ENCODE peak calls at places on chromosomes 16 and 17, in ten cellular contexts. J is cardiac muscle cell, K is heart left ventricle, T is uterus, R is neural progenitor cell, Z is OCI-LY7, Y is MM.1S, C is esophagus squamous epithelium, P is endodermal cell, L is fibroblast of lung. N is an unnamed sample.
A peak's percentile ranks its signal among the peaks of the same experiment; 100 is the strongest.

GRCh38 chr17:61144876-61145564 is 254.6 kb upstream of the TBX2 start:
- DNase-seq in J (peak; percentile 52), K (no peak), T (peak; percentile 40), R (no peak), Z (no peak), Y (no peak), C (no peak), P (no peak), L (no peak), N (no peak)

GRCh38 chr17:18157354-18157985 is 26.2 kb upstream of the ALKBH5 start:
- DNase-seq in J (no peak), K (no peak), T (no peak), R (no peak), Z (no peak), Y (no peak), C (no peak), P (no peak), L (no peak), N (no peak)

GRCh38 chr17:65287040-65287439 is 149.9 kb downstream of the RGS9 start:
- DNase-seq in J (peak; percentile 42), K (no peak), T (no peak), R (no peak), Z (no peak), Y (no peak), C (no peak), P (peak; percentile 79), L (no peak), N (no peak)

GRCh38 chr17:73163043-73163442 is 1.8 kb upstream of the SSTR2 start:
- DNase-seq in J (no peak), K (no peak), T (no peak), R (no peak), Z (no peak), Y (no peak), C (no peak), P (no peak), L (no peak), N (no peak)

GRCh38 chr17:63991611-63992010 is 6.5 kb upstream of the PRR29 start:
- DNase-seq in J (no peak), K (no peak), T (no peak), R (peak; percentile 0), Z (no peak), Y (no peak), C (no peak), P (peak; percentile 36), L (no peak), N (no peak)

GRCh38 chr16:78210305-78210704 is 110.9 kb downstream of the WWOX start:
- DNase-seq in J (no peak), K (no peak), T (no peak), R (peak; percentile 23), Z (no peak), Y (no peak), C (no peak), P (peak; percentile 52), L (peak; percentile 46), N (no peak)

GRCh38 chr16:81521141-81521626 is 76.6 kb downstream of the CMIP start:
- DNase-seq in J (no peak), K (no peak), T (no peak), R (no peak), Z (peak; percentile 84), Y (no peak), C (no peak), P (no peak), L (no peak), N (no peak)

GRCh38 chr16:67170168-67170947 is at the start of gene NOL3:
- DNase-seq in J (peak; percentile 80), K (peak; percentile 88), T (peak; percentile 80), R (peak; percentile 87), Z (no peak), Y (peak; percentile 81), C (peak; percentile 36), P (peak; percentile 95), L (peak; percentile 89), N (peak; percentile 95)

GRCh38 chr17:74780443-74781238 is 4.5 kb upstream of the NAT9 start:
- DNase-seq in J (no peak), K (no peak), T (no peak), R (peak; percentile 74), Z (peak; percentile 89), Y (peak; percentile 70), C (no peak), P (peak; percentile 85), L (peak; percentile 21), N (no peak)
- H3K4me3 ChIP-seq in J (no peak overlapping the region), K (no peak overlapping the region), T (no peak overlapping the region), R (no peak overlapping the region), Z (no peak overlapping the region), Y (no peak overlapping the region), C (no peak overlapping the region), P (no peak overlapping the region), L (no peak overlapping the region), N (no peak overlapping the region)

DNA sequence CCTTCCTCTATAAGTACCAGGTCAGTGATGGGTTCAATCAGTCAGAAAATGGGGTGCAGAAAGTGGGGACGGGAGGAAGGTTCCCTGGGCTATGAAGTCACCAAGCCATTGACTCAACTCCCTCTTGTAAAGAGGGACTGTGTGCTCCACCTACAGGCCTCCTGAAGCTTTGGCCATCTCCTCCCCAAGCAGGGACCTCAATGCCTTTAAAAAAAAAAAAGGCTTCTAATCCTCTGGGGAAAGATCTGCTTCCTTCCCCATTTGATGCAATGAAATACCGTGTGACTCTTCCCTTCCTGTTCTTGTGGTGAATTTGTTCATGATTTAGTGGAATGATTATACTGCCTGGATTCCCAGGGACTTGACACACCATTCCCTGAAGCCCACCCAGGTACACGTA is 30.8 kb downstream of the VWA3A start:
- DNase-seq in J (no peak), K (no peak), T (no peak), R (peak; percentile 24), Z (no peak), Y (no peak), C (no peak), P (no peak), L (no peak), N (no peak)
- TF ChIP-seq CTCF in J (no peak), K (no peak), T (no peak), R (peak; percentile 28), Z (peak; percentile 52), Y (no peak), C (no peak), P (peak; percentile 69), L (no peak), N (no peak)

GRCh38 chr16:14307623-14308356 is 236.7 kb downstream of the MRTFB start:
- DNase-seq in J (no peak), K (no peak), T (no peak), R (no peak), Z (peak; percentile 53), Y (no peak), C (no peak), P (peak; percentile 73), L (no peak), N (no peak)

GRCh38 chr16:14309906-14310305 is 238.8 kb downstream of the MRTFB start:
- DNase-seq in J (no peak), K (no peak), T (no peak), R (no peak), Z (no peak), Y (no peak), C (no peak), P (peak; percentile 64), L (peak; percentile 39), N (no peak)

GRCh38 chr16:14307059-14307531 is 236.0 kb downstream of the MRTFB start:
- DNase-seq in J (no peak), K (no peak), T (no peak), R (peak; percentile 32), Z (peak; percentile 68), Y (no peak), C (no peak), P (peak; percentile 61), L (no peak), N (no peak)

GRCh38 chr16:14309001-14309886 is 238.1 kb downstream of the MRTFB start:
- DNase-seq in J (no peak), K (no peak), T (no peak), R (peak; percentile 42), Z (peak; percentile 89), Y (no peak), C (no peak), P (peak; percentile 85), L (peak; percentile 31), N (no peak)

DNA sequence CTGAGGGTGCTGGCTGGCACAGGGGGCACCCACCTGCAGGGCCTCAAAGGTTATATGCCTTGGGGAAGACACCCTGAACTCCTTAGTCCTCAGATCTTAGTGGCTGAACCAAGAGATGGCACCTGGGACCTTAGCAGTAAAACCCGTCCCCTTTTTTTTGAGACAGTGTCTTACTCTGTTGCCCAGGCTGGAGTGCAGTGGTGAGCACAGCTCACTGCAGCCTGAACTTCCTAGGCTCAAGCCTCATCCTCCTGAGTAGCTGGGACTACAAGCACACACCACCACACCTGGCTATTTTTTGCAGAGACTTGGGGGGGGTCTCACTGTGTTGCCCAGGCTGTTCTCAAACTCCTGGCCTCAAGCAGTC is 237.2 kb downstream of the MRTFB start:
- DNase-seq in J (no peak), K (no peak), T (no peak), R (no peak), Z (peak; percentile 56), Y (no peak), C (no peak), P (no peak), L (no peak), N (no peak)
- H3K4me1 ChIP-seq in J (peaks cover 18% of the 10 kb centered on the region), K (peaks cover 27% of the 10 kb centered on the region), T (no peaks in the 10 kb centered on the region), R (peaks cover 48% of the 10 kb centered on the region), Z (peaks cover 79% of the 10 kb centered on the region), Y (no peaks in the 10 kb centered on the region), C (peaks cover 36% of the 10 kb centered on the region), P (peaks cover 16% of the 10 kb centered on the region), L (peaks cover 26% of the 10 kb centered on the region), N (peaks cover 5% of the 10 kb centered on the region)

GRCh38 chr17:78884148-78884870 is 18.7 kb downstream of the CEP295NL start:
- DNase-seq in J (no peak), K (no peak), T (peak; percentile 37), R (peak; percentile 41), Z (no peak), Y (no peak), C (no peak), P (peak; percentile 79), L (no peak), N (no peak)

GRCh38 chr17:78883533-78884131 is 19.4 kb downstream of the CEP295NL start:
- DNase-seq in J (peak; percentile 60), K (peak; percentile 81), T (peak; percentile 88), R (peak; percentile 90), Z (no peak), Y (no peak), C (no peak), P (peak; percentile 92), L (peak; percentile 97), N (peak; percentile 85)

GRCh38 chr17:78884876-78885667 is 17.9 kb downstream of the CEP295NL start:
- DNase-seq in J (no peak), K (no peak), T (no peak), R (no peak), Z (no peak), Y (no peak), C (no peak), P (no peak), L (no peak), N (peak; percentile 68)

GRCh38 chr17:78882546-78883089 is 20.4 kb downstream of the CEP295NL start:
- DNase-seq in J (no peak), K (peak; percentile 41), T (no peak), R (no peak), Z (no peak), Y (no peak), C (no peak), P (peak; percentile 68), L (no peak), N (peak; percentile 56)

GRCh38 chr17:78883090-78883532 is 19.9 kb downstream of the CEP295NL start:
- DNase-seq in J (no peak), K (peak; percentile 76), T (peak; percentile 80), R (no peak), Z (no peak), Y (no peak), C (no peak), P (no peak), L (peak; percentile 74), N (peak; percentile 82)
- H3K4me3 ChIP-seq in J (no peak overlapping the region), K (peak overlapping the region; percentile 27), T (peak overlapping the region; percentile 24), R (peak overlapping the region; percentile 9), Z (no peak overlapping the region), Y (no peak overlapping the region), C (peak overlapping the region; percentile 16), P (no peak overlapping the region), L (peak overlapping the region; percentile 30), N (peak overlapping the region; percentile 22)

GRCh38 chr16:9225527-9226316 is 134.3 kb downstream of the HAPSTR1 start:
- DNase-seq in J (peak; percentile 41), K (no peak), T (no peak), R (peak; percentile 62), Z (peak; percentile 39), Y (no peak), C (no peak), P (peak; percentile 79), L (no peak), N (no peak)
- TF ChIP-seq CTCF in J (no peak), K (peak; percentile 30), T (no peak), R (peak; percentile 67), Z (peak; percentile 64), Y (peak; percentile 31), C (peak; percentile 14), P (peak; percentile 81), L (peak; percentile 14), N (peak; percentile 14)